ENCODE peak calls at places on chromosomes 5 and 9, in nine cellular contexts. R is GM13977, U is lung, N is heart left ventricle, Q is WTC11, Z is AG04449, A is RWPE1, L is cardiac muscle cell, V is IMR-90. O is an unnamed sample.

GRCh38 chr5:110590187-110590586 is 136.3 kb downstream of the TMEM232 start:
- DNase-seq in R (no peak), U (no peak), N (no peak), Q (no peak), Z (no peak), A (peak; percentile 4), L (peak; percentile 36), V (peak; percentile 10), O (no peak)

GRCh38 chr5:5929231-5929630 is 449.1 kb downstream of the MED10 start:
- DNase-seq in R (no peak), U (no peak), N (no peak), Q (no peak), Z (no peak), A (no peak), L (no peak), V (no peak), O (no peak)

GRCh38 chr9:108786756-108787663 is 68.8 kb downstream of the ACTL7B start:
- DNase-seq in R (no peak), U (no peak), N (no peak), Q (no peak), Z (peak; percentile 14), A (peak; percentile 95), L (peak; percentile 30), V (peak; percentile 1), O (no peak)

GRCh38 chr5:126508251-126508961 is 85.2 kb downstream of the GRAMD2B start:
- DNase-seq in R (no peak), U (no peak), N (no peak), Q (no peak), Z (no peak), A (no peak), L (no peak), V (no peak), O (no peak)

GRCh38 chr9:3235497-3235896 is 290.3 kb downstream of the RFX3 start:
- DNase-seq in R (no peak), U (no peak), N (no peak), Q (no peak), Z (no peak), A (no peak), L (peak; percentile 9), V (no peak), O (no peak)

GRCh38 chr9:115035872-115036612 is 81.9 kb downstream of the TNC start:
- DNase-seq in R (peak; percentile 40), U (no peak), N (no peak), Q (no peak), Z (peak; percentile 77), A (peak; percentile 80), L (peak; percentile 71), V (peak; percentile 86), O (no peak)

GRCh38 chr5:141814064-141814982 is 63.9 kb downstream of the PCDH1 start:
- DNase-seq in R (peak; percentile 73), U (peak; percentile 54), N (peak; percentile 64), Q (peak; percentile 90), Z (no peak), A (peak; percentile 74), L (peak; percentile 49), V (no peak), O (no peak)

GRCh38 chr5:74205745-74206570 is 434.6 kb downstream of the ENC1 start:
- DNase-seq in R (no peak), U (no peak), N (no peak), Q (no peak), Z (no peak), A (no peak), L (peak; percentile 10), V (no peak), O (no peak)

GRCh38 chr5:40755093-40755406 is 711 bp downstream of the TTC33 start:
- DNase-seq in R (peak; percentile 83), U (peak; percentile 69), N (peak; percentile 74), Q (peak; percentile 53), Z (peak; percentile 36), A (peak; percentile 82), L (peak; percentile 87), V (peak; percentile 81), O (peak; percentile 78)

GRCh38 chr5:135718151-135718550 is 116.3 kb upstream of the SLC25A48 start:
- DNase-seq in R (no peak), U (no peak), N (no peak), Q (no peak), Z (no peak), A (peak; percentile 80), L (peak; percentile 30), V (peak; percentile 31), O (peak; percentile 52)

GRCh38 chr9:14935099-14935710 is 25.0 kb upstream of the FREM1 start:
- DNase-seq in R (no peak), U (no peak), N (no peak), Q (no peak), Z (no peak), A (no peak), L (no peak), V (no peak), O (no peak)

GRCh38 chr5:68426609-68427008 is 211.1 kb downstream of the PIK3R1 start:
- DNase-seq in R (no peak), U (no peak), N (no peak), Q (no peak), Z (no peak), A (no peak), L (no peak), V (no peak), O (no peak)

GRCh38 chr5:170357853-170358497 is 31.2 kb downstream of the KCNMB1 start:
- DNase-seq in R (no peak), U (peak; percentile 76), N (peak; percentile 83), Q (no peak), Z (no peak), A (no peak), L (no peak), V (no peak), O (no peak)

GRCh38 chr9:38440511-38440910 is 16.3 kb upstream of the IGFBPL1 start:
- DNase-seq in R (no peak), U (no peak), N (no peak), Q (no peak), Z (no peak), A (no peak), L (no peak), V (no peak), O (no peak)

GRCh38 chr9:33468797-33469621 is 4.7 kb downstream of the NOL6 start:
- DNase-seq in R (peak; percentile 3), U (no peak), N (no peak), Q (no peak), Z (no peak), A (no peak), L (no peak), V (no peak), O (no peak)

GRCh38 chr9:123073441-123073840 is 40.0 kb downstream of the GPR21 start:
- DNase-seq in R (no peak), U (no peak), N (no peak), Q (no peak), Z (no peak), A (no peak), L (no peak), V (no peak), O (no peak)
- TF ChIP-seq CTCF in R (no peak), U (no peak), N (no peak), Q (no peak), Z (no peak), A (no peak), L (no peak), V (no peak), O (no peak)

DNA sequence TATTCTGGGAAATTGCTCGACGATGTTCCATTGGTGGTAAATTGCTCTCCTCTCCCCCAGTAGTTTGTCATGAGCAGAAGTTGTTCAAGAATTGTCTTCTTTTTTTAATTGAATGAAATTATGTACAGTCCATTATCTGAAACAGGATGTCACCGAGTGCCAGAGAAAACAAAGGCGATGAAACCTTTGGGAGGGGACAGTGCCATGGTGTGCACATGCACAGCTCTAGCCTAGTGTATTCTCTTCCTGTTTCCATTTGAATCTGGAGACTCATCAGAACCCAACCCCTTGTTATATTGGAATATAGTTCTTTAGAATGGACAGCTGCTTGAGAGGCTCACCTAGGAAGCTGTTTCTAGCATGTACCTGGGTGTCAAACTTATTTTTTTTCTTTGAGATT is 41.7 kb downstream of the TGFBR1 start:
- DNase-seq in R (no peak), U (no peak), N (no peak), Q (no peak), Z (no peak), A (no peak), L (no peak), V (no peak), O (no peak)
- TF ChIP-seq CTCF in R (no peak), U (no peak), N (no peak), Q (no peak), Z (no peak), A (no peak), L (no peak), V (no peak), O (no peak)

DNA sequence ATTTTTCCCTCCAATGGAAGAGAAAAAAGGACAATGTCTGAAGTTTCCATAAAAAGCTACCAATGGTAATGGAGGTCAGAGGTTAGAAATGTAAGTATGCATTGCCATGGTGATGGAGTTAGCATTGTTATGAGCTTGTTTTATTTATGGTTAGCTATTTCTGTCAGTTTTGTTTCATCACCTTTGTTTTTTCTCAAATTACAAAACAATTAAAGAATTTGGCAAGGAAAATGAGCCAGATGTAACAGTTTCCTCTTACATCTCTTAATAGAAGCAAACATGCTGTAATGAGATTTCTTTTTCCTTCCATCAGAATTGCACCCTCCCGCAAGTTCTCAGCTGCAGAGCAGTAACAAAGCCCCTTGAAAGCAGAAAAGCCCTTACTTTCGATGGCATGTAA is 233.0 kb downstream of the SGCD start:
- DNase-seq in R (no peak), U (no peak), N (no peak), Q (no peak), Z (no peak), A (no peak), L (no peak), V (no peak), O (no peak)
- TF ChIP-seq CTCF in R (no peak), U (no peak), N (no peak), Q (no peak), Z (no peak), A (no peak), L (no peak), V (no peak), O (no peak)

DNA sequence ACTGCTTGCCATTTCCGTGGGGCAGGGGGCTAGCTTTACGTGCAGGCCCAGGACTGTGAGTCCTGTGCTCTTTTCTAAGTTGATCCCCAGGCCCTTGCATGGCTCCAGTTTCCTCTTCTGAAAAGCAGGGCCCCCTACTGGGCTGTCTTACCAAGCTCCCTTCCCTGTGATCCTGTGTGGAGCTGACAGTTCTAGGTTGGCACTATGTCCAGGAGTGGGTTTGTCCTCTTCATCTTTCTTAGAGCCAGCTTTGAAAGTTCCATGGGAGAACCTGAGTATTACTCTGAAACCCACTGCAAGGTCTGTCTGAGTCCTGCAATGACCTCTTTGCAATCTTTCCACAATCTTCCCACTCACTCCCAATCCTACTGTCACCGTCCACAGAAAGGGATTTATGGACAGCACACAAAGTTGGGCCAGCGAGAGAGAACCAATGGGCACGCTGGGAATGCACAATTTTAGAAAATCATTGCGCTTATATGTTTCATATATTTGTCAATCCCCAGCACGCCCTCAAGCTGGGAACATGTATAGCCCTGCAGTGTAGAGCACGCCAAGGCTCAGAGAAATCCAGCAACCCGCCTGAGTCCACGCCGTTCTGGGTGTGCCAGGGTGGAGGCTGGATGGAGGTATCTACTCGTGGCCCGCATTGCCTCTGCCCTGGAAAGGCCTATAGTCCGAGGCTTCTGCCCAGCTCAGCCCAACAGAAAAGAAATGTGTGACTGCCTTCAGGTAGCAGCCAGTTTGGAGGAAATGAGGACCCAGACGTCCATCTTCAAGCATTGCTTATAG is 18.0 kb downstream of the S1PR3 start:
- DNase-seq in R (no peak), U (peak; percentile 27), N (no peak), Q (no peak), Z (no peak), A (no peak), L (no peak), V (no peak), O (no peak)
- TF ChIP-seq CTCF in R (no peak), U (no peak), N (no peak), Q (no peak), Z (no peak), A (no peak), L (peak; percentile 35), V (no peak), O (peak; percentile 59)

GRCh38 chr5:20601678-20602100 is 613.7 kb upstream of the CDH18 start:
- DNase-seq in R (no peak), U (no peak), N (no peak), Q (peak; percentile 61), Z (no peak), A (no peak), L (peak; percentile 81), V (no peak), O (no peak)
- TF ChIP-seq CTCF in R (no peak), U (no peak), N (no peak), Q (no peak), Z (no peak), A (no peak), L (peak; percentile 12), V (no peak), O (no peak)